ENCODE peak calls at places on chromosome 17, in nine cellular contexts. Q is T-helper 17 cell; Z is AG08396; M is HTR-8/SVneo; I is activated CD4-positive, alpha-beta T cell treated with anti-CD3 and anti-CD28 coated beads, Interleukin-2, amount 10 ng/mL, durations not matched to agents 7 days and 5 days; G is stimulated activated CD4-positive, alpha-beta T cell treated with anti-CD3 and anti-CD28 coated beads, Interleukin-1b, Interleukin-23, amount 100 ng/mL, for 1 hour; A is H54; L is ACHN; U is amniotic stem cell. N is an unnamed sample.

GRCh38 chr17:61474235-61474927 is 22.2 kb downstream of the TBX4 start:
- DNase-seq in Q (no peak), Z (peak), M (no peak), I (no peak), G (no peak), A (no peak), L (no peak), U (no peak), N (no peak)

GRCh38 chr17:34226011-34226410 is 29.1 kb upstream of the CCL2 start:
- DNase-seq in Q (no peak), Z (no peak), M (no peak), I (no peak), G (no peak), A (no peak), L (no peak), U (no peak), N (no peak)

GRCh38 chr17:12734852-12735430 is 54.4 kb upstream of the ARHGAP44 start:
- DNase-seq in Q (no peak), Z (no peak), M (no peak), I (no peak), G (no peak), A (no peak), L (no peak), U (no peak), N (no peak)

GRCh38 chr17:9907131-9907530 is 2.1 kb upstream of the RCVRN start:
- DNase-seq in Q (no peak), Z (no peak), M (no peak), I (no peak), G (no peak), A (no peak), L (no peak), U (no peak), N (no peak)

GRCh38 chr17:82449136-82449882 is 1.2 kb downstream of the CYBC1 start:
- DNase-seq in Q (peak), Z (no peak), M (no peak), I (peak), G (peak), A (no peak), L (no peak), U (no peak), N (peak)

GRCh38 chr17:15952916-15953865 is 8.3 kb downstream of the ADORA2B start:
- DNase-seq in Q (no peak), Z (no peak), M (no peak), I (no peak), G (no peak), A (no peak), L (no peak), U (no peak), N (no peak)

GRCh38 chr17:28898261-28898955 is 875 bp upstream of the FLOT2 start:
- DNase-seq in Q (no peak), Z (no peak), M (no peak), I (no peak), G (no peak), A (no peak), L (no peak), U (no peak), N (no peak)

GRCh38 chr17:32451879-32452278 is 7.6 kb downstream of the PSMD11 start:
- DNase-seq in Q (no peak), Z (no peak), M (no peak), I (no peak), G (no peak), A (no peak), L (no peak), U (no peak), N (no peak)

GRCh38 chr17:35825206-35825605 is 15.9 kb downstream of the TAF15 start:
- DNase-seq in Q (no peak), Z (no peak), M (no peak), I (no peak), G (no peak), A (no peak), L (no peak), U (no peak), N (no peak)

GRCh38 chr17:41538565-41538991 is 10.5 kb upstream of the KRT19 start:
- DNase-seq in Q (no peak), Z (peak), M (no peak), I (no peak), G (no peak), A (no peak), L (peak), U (no peak), N (no peak)

GRCh38 chr17:46958192-46958591 is 20.9 kb downstream of the RPRML start:
- DNase-seq in Q (no peak), Z (no peak), M (no peak), I (no peak), G (no peak), A (no peak), L (no peak), U (no peak), N (no peak)

GRCh38 chr17:69972251-69972650 is 102.8 kb upstream of the KCNJ16 start:
- DNase-seq in Q (no peak), Z (no peak), M (no peak), I (no peak), G (no peak), A (no peak), L (no peak), U (no peak), N (no peak)

GRCh38 chr17:142102-142661 is 4.8 kb downstream of the SCGB1C2 start:
- DNase-seq in Q (no peak), Z (peak), M (peak), I (peak), G (no peak), A (peak), L (no peak), U (no peak), N (peak)

GRCh38 chr17:47955497-47956461 is 1.9 kb downstream of the PRR15L start:
- DNase-seq in Q (no peak), Z (no peak), M (no peak), I (no peak), G (no peak), A (no peak), L (no peak), U (no peak), N (no peak)

GRCh38 chr17:46121165-46121764 is 72.0 kb downstream of the KANSL1 start:
- DNase-seq in Q (no peak), Z (no peak), M (no peak), I (no peak), G (no peak), A (no peak), L (no peak), U (no peak), N (no peak)

GRCh38 chr17:73291260-73291801 is 20.5 kb downstream of the CDC42EP4 start:
- DNase-seq in Q (no peak), Z (peak), M (peak), I (no peak), G (no peak), A (peak), L (peak), U (peak), N (no peak)

GRCh38 chr17:47305302-47305923 is 18.3 kb upstream of the EFCAB13 start:
- DNase-seq in Q (no peak), Z (peak), M (peak), I (no peak), G (no peak), A (peak), L (peak), U (peak), N (no peak)

GRCh38 chr17:49555495-49556018 is 20.1 kb upstream of the NXPH3 start:
- DNase-seq in Q (no peak), Z (no peak), M (no peak), I (no peak), G (no peak), A (no peak), L (no peak), U (no peak), N (no peak)

GRCh38 chr17:3639981-3640596 is 3.5 kb downstream of the CTNS start:
- DNase-seq in Q (no peak), Z (no peak), M (no peak), I (no peak), G (no peak), A (no peak), L (no peak), U (no peak), N (no peak)

GRCh38 chr17:44830359-44831269 is 527 bp upstream of the GJC1 start:
- DNase-seq in Q (peak), Z (peak), M (peak), I (no peak), G (no peak), A (no peak), L (peak), U (no peak), N (no peak)

GRCh38 chr17:31696184-31696602 is 162.9 kb downstream of the COPRS start:
- DNase-seq in Q (no peak), Z (peak), M (no peak), I (no peak), G (no peak), A (no peak), L (no peak), U (peak), N (no peak)

GRCh38 chr17:63836811-63837210 is 5.7 kb downstream of the SMARCD2 start:
- DNase-seq in Q (no peak), Z (no peak), M (no peak), I (no peak), G (no peak), A (no peak), L (no peak), U (no peak), N (no peak)

GRCh38 chr17:2056221-2057129 is 1.6 kb downstream of the HIC1 start:
- DNase-seq in Q (peak), Z (no peak), M (no peak), I (peak), G (no peak), A (no peak), L (no peak), U (no peak), N (no peak)

GRCh38 chr17:63985387-63986140 is 12.6 kb upstream of the PRR29 start:
- DNase-seq in Q (no peak), Z (no peak), M (no peak), I (no peak), G (no peak), A (no peak), L (no peak), U (no peak), N (no peak)

GRCh38 chr17:17990282-17990681 is 17.6 kb downstream of the DRC3 start:
- DNase-seq in Q (no peak), Z (no peak), M (no peak), I (no peak), G (no peak), A (no peak), L (no peak), U (no peak), N (no peak)

GRCh38 chr17:1989135-1989534 is 36.0 kb downstream of the RTN4RL1 start:
- DNase-seq in Q (no peak), Z (peak), M (no peak), I (no peak), G (no peak), A (peak), L (peak), U (peak), N (no peak)

GRCh38 chr17:79668344-79669250 is 57.7 kb upstream of the RBFOX3 start:
- DNase-seq in Q (no peak), Z (no peak), M (no peak), I (no peak), G (no peak), A (no peak), L (no peak), U (no peak), N (no peak)